ENCODE peak calls at places on chromosomes 6 and 20, in six cellular contexts. M is neural progenitor cell, C is Kasumi-1, K is AG08396, V is fibroblast of lung, R is COR-L47. P is an unnamed sample.

GRCh38 chr6:14165091-14165490 is 47.5 kb downstream of the CD83 start:
- DNase-seq in M (no peak), C (no peak), R (no peak), V (peak; percentile 68), K (peak; percentile 50), P (no peak)

GRCh38 chr6:107585815-107586435 is 96.0 kb downstream of the SOBP start:
- DNase-seq in C (no peak), M (no peak), V (no peak), K (no peak), R (peak; percentile 34), P (peak; percentile 43)

GRCh38 chr6:159380104-159380503 is 210.9 kb downstream of the FNDC1 start:
- DNase-seq in V (no peak), K (no peak), C (no peak), R (no peak), M (no peak), P (no peak)

GRCh38 chr20:58130156-58130555 is 98.3 kb downstream of the ANKRD60 start:
- DNase-seq in M (no peak), V (no peak), R (no peak), K (no peak), C (no peak), P (no peak)

GRCh38 chr20:13221673-13222318 is 722 bp downstream of the ISM1 start:
- DNase-seq in C (peak; percentile 19), R (peak; percentile 70), V (peak; percentile 61), M (peak; percentile 92), K (peak; percentile 88), P (peak; percentile 83)

GRCh38 chr20:45433316-45433715 is 17.4 kb downstream of the PIGT start:
- DNase-seq in C (no peak), K (peak; percentile 65), V (peak; percentile 95), M (no peak), R (no peak), P (peak; percentile 60)

GRCh38 chr20:49455691-49456090 is 26.8 kb downstream of the KCNB1 start:
- DNase-seq in K (no peak), M (no peak), C (no peak), V (no peak), R (no peak), P (no peak)

GRCh38 chr6:30364591-30364990 is 19.6 kb downstream of the RPP21 start:
- DNase-seq in K (no peak), M (peak; percentile 10), V (no peak), R (no peak), C (peak; percentile 38), P (peak; percentile 58)

GRCh38 chr6:11467364-11467763 is 70.2 kb upstream of the TMEM170B start:
- DNase-seq in M (no peak), K (no peak), C (no peak), V (no peak), R (no peak), P (no peak)

GRCh38 chr6:144158133-144158532 is 7.8 kb downstream of the STX11 start:
- DNase-seq in C (no peak), K (peak; percentile 86), M (no peak), R (no peak), V (peak; percentile 75), P (peak; percentile 74)

GRCh38 chr20:19642861-19643260 is 115.2 kb upstream of the RIN2 start:
- DNase-seq in R (no peak), K (no peak), M (no peak), C (no peak), V (no peak), P (no peak)

GRCh38 chr6:133983099-133983939 is 30.3 kb downstream of the TBPL1 start:
- DNase-seq in M (peak; percentile 30), V (peak; percentile 80), R (no peak), C (peak; percentile 89), K (no peak), P (no peak)

GRCh38 chr6:4808396-4808795 is 32.2 kb downstream of the CDYL start:
- DNase-seq in M (no peak), V (no peak), K (no peak), R (no peak), C (no peak), P (no peak)

GRCh38 chr6:126764696-126765095 is 353.8 kb upstream of the RSPO3 start:
- DNase-seq in C (no peak), R (no peak), V (no peak), K (no peak), M (no peak), P (no peak)

GRCh38 chr6:169723200-169723909 is 945 bp downstream of the PHF10 start:
- DNase-seq in R (peak; percentile 30), C (peak; percentile 40), M (peak; percentile 81), V (peak; percentile 66), K (peak; percentile 64), P (peak; percentile 77)

GRCh38 chr20:47319517-47320252 is 36.8 kb downstream of the ZMYND8 start:
- DNase-seq in V (peak; percentile 70), R (no peak), C (no peak), M (peak; percentile 61), K (peak; percentile 36), P (peak; percentile 98)

GRCh38 chr20:1328680-1329330 is at the start of gene SDCBP2:
- DNase-seq in C (no peak), V (no peak), K (no peak), M (no peak), R (no peak), P (no peak)

GRCh38 chr6:89034586-89035251 is 45.8 kb upstream of the PNRC1 start:
- DNase-seq in C (peak; percentile 70), M (peak; percentile 20), K (peak; percentile 11), V (peak; percentile 95), R (no peak), P (no peak)

GRCh38 chr20:60629206-60629605 is 622.9 kb upstream of the CDH4 start:
- DNase-seq in V (no peak), C (no peak), K (no peak), M (no peak), R (no peak), P (no peak)

GRCh38 chr6:37259191-37259590 is 1.2 kb upstream of the TMEM217 start:
- DNase-seq in C (peak; percentile 56), M (no peak), K (no peak), V (no peak), R (no peak), P (no peak)

GRCh38 chr20:21739161-21739560 is 33.7 kb downstream of the PAX1 start:
- DNase-seq in R (peak; percentile 83), K (no peak), C (no peak), V (no peak), M (no peak), P (no peak)

GRCh38 chr6:121395736-121396135 is 39.7 kb upstream of the GJA1 start:
- DNase-seq in C (no peak), M (no peak), V (no peak), R (no peak), K (no peak), P (no peak)

GRCh38 chr20:45450097-45450818 is 19.3 kb upstream of the WFDC2 start:
- DNase-seq in K (peak; percentile 44), C (peak; percentile 97), R (peak; percentile 54), M (peak; percentile 70), V (peak; percentile 64), P (peak; percentile 91)

GRCh38 chr6:82331031-82331773 is 32.4 kb upstream of the TPBG start:
- DNase-seq in M (peak; percentile 37), R (no peak), K (peak; percentile 5), V (peak; percentile 28), C (no peak), P (peak; percentile 40)

GRCh38 chr20:33305591-33306057 is 22.6 kb downstream of the BPIFB1 start:
- DNase-seq in R (no peak), C (no peak), V (no peak), K (no peak), M (no peak), P (no peak)

GRCh38 chr6:135739288-135739687 is 112.2 kb upstream of the PDE7B start:
- DNase-seq in R (no peak), M (no peak), K (peak; percentile 18), C (no peak), V (peak; percentile 53), P (no peak)

GRCh38 chr6:155224618-155225017 is 39.2 kb upstream of the CLDN20 start:
- DNase-seq in R (no peak), V (no peak), K (no peak), M (no peak), C (no peak), P (no peak)

GRCh38 chr6:37048851-37049734 is 43.6 kb downstream of the FGD2 start:
- DNase-seq in M (no peak), R (no peak), V (peak; percentile 83), K (peak; percentile 65), C (no peak), P (no peak)

GRCh38 chr6:11392778-11393507 is 144.6 kb upstream of the TMEM170B start:
- DNase-seq in R (peak; percentile 7), M (no peak), K (no peak), C (peak; percentile 54), V (no peak), P (no peak)

GRCh38 chr6:152160346-152160745 is 352.9 kb downstream of the ESR1 start:
- DNase-seq in V (no peak), M (no peak), R (no peak), K (no peak), C (no peak), P (no peak)

GRCh38 chr20:36311854-36312723 is 6.0 kb downstream of the DLGAP4 start:
- DNase-seq in V (no peak), R (no peak), C (no peak), M (no peak), K (peak; percentile 23), P (no peak)

GRCh38 chr20:57439432-57439831 is 48.2 kb downstream of the RBM38 start:
- DNase-seq in C (no peak), V (no peak), R (peak; percentile 72), K (no peak), M (no peak), P (no peak)

GRCh38 chr6:147283460-147283859 is 79.2 kb downstream of the STXBP5 start:
- DNase-seq in C (no peak), V (peak; percentile 87), K (peak; percentile 4), R (no peak), M (no peak), P (no peak)

GRCh38 chr6:83514877-83515466 is 2.6 kb downstream of the PRSS35 start:
- DNase-seq in C (peak; percentile 56), K (peak; percentile 38), V (peak; percentile 81), M (peak; percentile 67), R (peak; percentile 20), P (peak; percentile 76)

GRCh38 chr20:24497851-24498250 is 28.4 kb downstream of the SYNDIG1 start:
- DNase-seq in R (peak; percentile 89), M (no peak), K (no peak), V (peak; percentile 20), C (no peak), P (no peak)

GRCh38 chr6:149249370-149250357 is 67.8 kb upstream of the TAB2 start:
- DNase-seq in R (no peak), M (no peak), K (no peak), V (no peak), C (no peak), P (no peak)

GRCh38 chr6:111381126-111381525 is 101.9 kb downstream of the REV3L start:
- DNase-seq in K (no peak), V (peak; percentile 37), M (no peak), R (no peak), C (no peak), P (no peak)